ENCODE peak calls at places on chromosomes 16 and 17, in seven cellular contexts. F is stomach; I is CD8-positive, alpha-beta memory T cell; A is small intestine; D is GM23248; V is fibroblast of lung; P is tibial nerve. B is an unnamed sample. For H3K4me1, the result is how much of the 10 kb centered on the place peaks cover.

GRCh38 chr17:76727745-76728456 is 1.3 kb downstream of the METTL23 start:
- DNase-seq in F (no peak), I (no peak), A (peak), D (peak), V (peak), P (no peak), B (no peak)

GRCh38 chr17:76547183-76547641 is 7.4 kb downstream of the PRCD start:
- DNase-seq in F (peak), I (peak), A (peak), D (peak), V (peak), P (no peak), B (peak)

GRCh38 chr17:31074772-31075538 is 19.8 kb upstream of the NF1 start:
- DNase-seq in F (no peak), I (no peak), A (no peak), D (peak), V (no peak), P (no peak), B (no peak)

GRCh38 chr16:22789281-22789945 is 24.5 kb upstream of the HS3ST2 start:
- DNase-seq in F (no peak), I (no peak), A (no peak), D (peak), V (no peak), P (no peak), B (no peak)

GRCh38 chr16:31105677-31106213 is 2.4 kb upstream of the BCKDK start:
- DNase-seq in F (peak), I (peak), A (peak), D (peak), V (peak), P (peak), B (peak)

GRCh38 chr17:66829883-66830282 is 5.0 kb upstream of the CACNG5 start:
- DNase-seq in F (no peak), I (no peak), A (no peak), D (no peak), V (peak), P (no peak), B (no peak)

GRCh38 chr17:11221721-11222120 is 19.3 kb upstream of the SHISA6 start:
- DNase-seq in F (peak), I (no peak), A (no peak), D (no peak), V (no peak), P (no peak), B (no peak)

GRCh38 chr16:67936876-67937605 is 391 bp upstream of the PSMB10 start:
- DNase-seq in F (peak), I (peak), A (peak), D (peak), V (no peak), P (no peak), B (peak)

GRCh38 chr17:75587718-75588545 is at the start of gene MYO15B:
- DNase-seq in F (peak), I (peak), A (no peak), D (peak), V (no peak), P (no peak), B (peak)

GRCh38 chr17:81518785-81519283 is 6.2 kb upstream of the ACTG1 start:
- DNase-seq in F (peak), I (no peak), A (peak), D (peak), V (no peak), P (no peak), B (no peak)

GRCh38 chr17:47721725-47722124 is 11.3 kb upstream of the TBX21 start:
- DNase-seq in F (no peak), I (no peak), A (no peak), D (no peak), V (no peak), P (no peak), B (no peak)

GRCh38 chr17:40547079-40547784 is 18.0 kb downstream of the CCR7 start:
- DNase-seq in F (peak), I (peak), A (no peak), D (no peak), V (no peak), P (peak), B (peak)

GRCh38 chr17:27754549-27754948 is 45.8 kb downstream of the NOS2 start:
- DNase-seq in F (no peak), I (no peak), A (no peak), D (no peak), V (no peak), P (no peak), B (no peak)

GRCh38 chr17:8005951-8006730 is 3.7 kb downstream of the GUCY2D start:
- DNase-seq in F (no peak), I (no peak), A (no peak), D (no peak), V (no peak), P (no peak), B (no peak)

GRCh38 chr16:84013787-84014569 is 28.6 kb downstream of the SLC38A8 start:
- DNase-seq in F (peak), I (no peak), A (peak), D (peak), V (peak), P (no peak), B (no peak)

GRCh38 chr17:42895185-42895555 is 5.4 kb upstream of the G6PC1 start:
- DNase-seq in F (peak), I (no peak), A (peak), D (peak), V (peak), P (no peak), B (no peak)

GRCh38 chr17:77957215-77957868 is 1.2 kb upstream of the TNRC6C start:
- DNase-seq in F (no peak), I (no peak), A (peak), D (peak), V (peak), P (no peak), B (no peak)

GRCh38 chr17:57868007-57868774 is 18.3 kb upstream of the MRPS23 start:
- DNase-seq in F (peak), I (no peak), A (peak), D (peak), V (peak), P (peak), B (peak)

GRCh38 chr17:79622776-79623175 is 11.9 kb upstream of the RBFOX3 start:
- DNase-seq in F (no peak), I (peak), A (no peak), D (no peak), V (no peak), P (no peak), B (no peak)

GRCh38 chr16:4340443-4340842 is 10.7 kb downstream of the PAM16 start:
- DNase-seq in F (no peak), I (no peak), A (no peak), D (no peak), V (no peak), P (no peak), B (no peak)

GRCh38 chr17:32174889-32175288 is 32.6 kb downstream of the RHOT1 start:
- DNase-seq in F (no peak), I (no peak), A (no peak), D (no peak), V (no peak), P (no peak), B (no peak)

GRCh38 chr17:66814570-66814969 is 20.3 kb upstream of the CACNG5 start:
- DNase-seq in F (no peak), I (no peak), A (no peak), D (no peak), V (no peak), P (no peak), B (no peak)

GRCh38 chr16:1877089-1877488 is 5.1 kb upstream of the MEIOB start:
- DNase-seq in F (no peak), I (no peak), A (peak), D (no peak), V (no peak), P (no peak), B (no peak)

GRCh38 chr17:36947922-36948716 is 635 bp upstream of the AATF start:
- DNase-seq in F (no peak), I (no peak), A (no peak), D (no peak), V (no peak), P (no peak), B (no peak)

GRCh38 chr17:62703776-62704380 is 76.4 kb downstream of the MRC2 start:
- DNase-seq in F (peak), I (peak), A (peak), D (peak), V (peak), P (peak), B (peak)

GRCh38 chr17:10200645-10201044 is 2.2 kb upstream of the GAS7 start:
- DNase-seq in F (no peak), I (no peak), A (no peak), D (no peak), V (no peak), P (no peak), B (no peak)

GRCh38 chr17:33435716-33436301 is 142.7 kb upstream of the ASIC2 start:
- DNase-seq in F (no peak), I (no peak), A (no peak), D (peak), V (peak), P (no peak), B (no peak)

GRCh38 chr16:1626776-1627175 is 14.6 kb downstream of the CRAMP1 start:
- DNase-seq in F (no peak), I (no peak), A (no peak), D (no peak), V (no peak), P (no peak), B (no peak)

GRCh38 chr17:75536401-75536800 is 10.9 kb downstream of the LLGL2 start:
- DNase-seq in F (no peak), I (no peak), A (no peak), D (no peak), V (no peak), P (no peak), B (no peak)

GRCh38 chr16:17068524-17068923 is 402.2 kb downstream of the XYLT1 start:
- DNase-seq in F (no peak), I (no peak), A (no peak), D (no peak), V (no peak), P (no peak), B (no peak)

GRCh38 chr16:4534151-4534790 is 4.3 kb downstream of the CDIP1 start:
- DNase-seq in F (no peak), I (no peak), A (no peak), D (no peak), V (no peak), P (no peak), B (no peak)

GRCh38 chr16:1917665-1918111 is 527 bp downstream of the HS3ST6 start:
- DNase-seq in F (no peak), I (no peak), A (no peak), D (no peak), V (no peak), P (no peak), B (no peak)

GRCh38 chr17:79654350-79654959 is 43.6 kb upstream of the RBFOX3 start:
- DNase-seq in F (no peak), I (no peak), A (no peak), D (no peak), V (no peak), P (no peak), B (no peak)

GRCh38 chr17:39213852-39214251 is 11.9 kb downstream of the STAC2 start:
- DNase-seq in F (peak), I (no peak), A (peak), D (peak), V (no peak), P (no peak), B (no peak)

GRCh38 chr16:29994613-29995329 is 646 bp downstream of the HIRIP3 start:
- DNase-seq in F (peak), I (no peak), A (peak), D (peak), V (no peak), P (no peak), B (no peak)

GRCh38 chr17:67194134-67194533 is 50.9 kb downstream of the HELZ start:
- DNase-seq in F (no peak), I (no peak), A (no peak), D (peak), V (no peak), P (no peak), B (no peak)

GRCh38 chr17:49488612-49489011 is 6.5 kb upstream of the NGFR start:
- DNase-seq in F (no peak), I (no peak), A (peak), D (no peak), V (no peak), P (no peak), B (no peak)

GRCh38 chr17:82303944-82304808 is 13.2 kb downstream of the CD7 start:
- DNase-seq in F (no peak), I (peak), A (no peak), D (no peak), V (no peak), P (no peak), B (no peak)

GRCh38 chr16:24701521-24701951 is 27.9 kb upstream of the TNRC6A start:
- DNase-seq in F (no peak), I (no peak), A (peak), D (peak), V (peak), P (peak), B (no peak)

GRCh38 chr16:65572156-65572555 is 450.3 kb upstream of the CDH11 start:
- DNase-seq in F (no peak), I (no peak), A (no peak), D (peak), V (peak), P (no peak), B (no peak)

GRCh38 chr16:85306793-85307551 is 194.7 kb upstream of the CIBAR2 start:
- DNase-seq in F (no peak), I (no peak), A (no peak), D (no peak), V (no peak), P (no peak), B (no peak)
- H3K4me1 ChIP-seq in F (half or more), I (half or more), A (under half), D (under half), V (under half), P (half or more), B (half or more)

DNA sequence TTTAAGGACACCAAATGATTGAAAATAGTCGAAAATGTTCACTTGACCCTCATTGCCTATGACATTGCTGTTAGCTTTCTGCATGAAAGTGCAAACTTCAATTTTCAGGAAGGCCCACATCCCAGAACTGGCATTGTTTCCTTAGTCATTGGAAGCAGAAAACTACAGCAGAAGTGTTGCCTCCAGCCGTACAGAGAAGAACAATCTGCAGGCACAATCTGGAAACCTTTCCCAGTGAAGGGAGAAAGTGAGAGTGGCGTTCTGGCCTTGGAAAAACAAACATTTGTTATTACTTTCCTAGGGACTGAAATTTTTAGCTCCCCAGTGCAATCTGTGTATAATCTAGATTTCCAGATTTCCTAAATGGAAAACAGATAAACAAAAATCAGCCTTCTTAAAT is 529.5 kb upstream of the RBFOX1 start:
- DNase-seq in F (no peak), I (no peak), A (no peak), D (no peak), V (no peak), P (no peak), B (no peak)
- H3K4me3 ChIP-seq in F (no peak), I (no peak), A (no peak), D (no peak), V (no peak), P (no peak), B (no peak)

GRCh38 chr16:9061358-9061813 is 30.1 kb upstream of the HAPSTR1 start:
- DNase-seq in F (no peak), I (no peak), A (no peak), D (peak), V (peak), P (no peak), B (no peak)
- H3K4me1 ChIP-seq in F (under half), I (under half), A (under half), D (under half), V (under half), P (under half), B (under half)

DNA sequence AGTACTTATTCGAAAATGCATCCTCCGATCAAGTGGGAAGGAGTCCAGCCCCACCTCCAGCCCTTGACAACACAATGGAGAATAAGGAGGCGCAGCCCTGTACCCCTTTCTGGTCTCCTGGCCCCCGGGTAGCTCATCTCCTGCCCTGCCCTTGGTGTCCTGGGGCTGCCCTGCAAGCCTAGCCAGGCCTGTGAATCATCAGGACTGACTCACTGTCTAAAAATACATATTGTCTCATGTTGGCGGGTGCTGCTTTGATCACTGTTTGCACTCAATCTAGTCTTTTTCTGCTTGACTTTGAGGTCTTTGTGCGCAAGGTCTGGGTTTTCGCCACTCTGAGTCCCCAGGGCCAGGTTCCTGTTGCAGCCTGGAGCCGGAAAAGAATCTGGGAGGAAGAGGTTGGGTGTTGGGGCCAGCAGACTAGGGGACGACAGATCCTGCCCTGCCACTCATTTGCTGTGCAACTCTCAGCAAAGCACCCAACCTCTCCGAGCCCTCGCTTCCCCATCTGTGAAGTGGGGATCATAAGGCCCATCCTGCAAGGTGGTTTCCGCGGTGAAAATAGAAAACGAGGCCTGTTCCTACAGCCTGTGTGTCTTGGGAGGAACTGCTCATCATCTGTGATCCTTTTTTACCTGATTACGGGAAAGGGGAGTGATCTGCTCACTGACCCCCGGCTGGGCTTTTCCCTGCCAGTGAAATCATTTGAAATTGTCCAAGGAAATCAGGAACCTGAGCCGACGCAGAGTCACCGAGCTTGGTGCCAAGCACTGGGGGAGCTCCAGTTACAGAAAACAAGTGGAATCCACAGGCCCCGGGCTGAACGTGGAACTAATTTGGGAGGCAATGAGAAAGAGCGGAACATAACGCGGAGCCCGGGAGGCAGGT is 230.4 kb downstream of the PARN start:
- DNase-seq in F (no peak), I (no peak), A (no peak), D (peak), V (peak), P (peak), B (no peak)
- H3K4me3 ChIP-seq in F (no peak), I (no peak), A (no peak), D (peak), V (no peak), P (no peak), B (no peak)

GRCh38 chr16:69325784-69326171 is 4.6 kb downstream of the PDF start:
- DNase-seq in F (no peak), I (no peak), A (no peak), D (no peak), V (no peak), P (no peak), B (no peak)

GRCh38 chr16:69329369-69330285 is 761 bp downstream of the PDF start:
- DNase-seq in F (no peak), I (peak), A (peak), D (peak), V (peak), P (no peak), B (peak)

GRCh38 chr16:69326172-69326873 is 4.1 kb downstream of the PDF start:
- DNase-seq in F (no peak), I (no peak), A (peak), D (no peak), V (no peak), P (no peak), B (no peak)

GRCh38 chr16:69328854-69329316 is 1.5 kb downstream of the PDF start:
- DNase-seq in F (no peak), I (no peak), A (peak), D (peak), V (peak), P (no peak), B (no peak)

GRCh38 chr16:69327585-69328310 is 2.6 kb downstream of the PDF start:
- DNase-seq in F (no peak), I (no peak), A (no peak), D (no peak), V (no peak), P (no peak), B (no peak)
- H3K4me1 ChIP-seq in F (half or more), I (under half), A (under half), D (under half), V (under half), P (under half), B (under half)

DNA sequence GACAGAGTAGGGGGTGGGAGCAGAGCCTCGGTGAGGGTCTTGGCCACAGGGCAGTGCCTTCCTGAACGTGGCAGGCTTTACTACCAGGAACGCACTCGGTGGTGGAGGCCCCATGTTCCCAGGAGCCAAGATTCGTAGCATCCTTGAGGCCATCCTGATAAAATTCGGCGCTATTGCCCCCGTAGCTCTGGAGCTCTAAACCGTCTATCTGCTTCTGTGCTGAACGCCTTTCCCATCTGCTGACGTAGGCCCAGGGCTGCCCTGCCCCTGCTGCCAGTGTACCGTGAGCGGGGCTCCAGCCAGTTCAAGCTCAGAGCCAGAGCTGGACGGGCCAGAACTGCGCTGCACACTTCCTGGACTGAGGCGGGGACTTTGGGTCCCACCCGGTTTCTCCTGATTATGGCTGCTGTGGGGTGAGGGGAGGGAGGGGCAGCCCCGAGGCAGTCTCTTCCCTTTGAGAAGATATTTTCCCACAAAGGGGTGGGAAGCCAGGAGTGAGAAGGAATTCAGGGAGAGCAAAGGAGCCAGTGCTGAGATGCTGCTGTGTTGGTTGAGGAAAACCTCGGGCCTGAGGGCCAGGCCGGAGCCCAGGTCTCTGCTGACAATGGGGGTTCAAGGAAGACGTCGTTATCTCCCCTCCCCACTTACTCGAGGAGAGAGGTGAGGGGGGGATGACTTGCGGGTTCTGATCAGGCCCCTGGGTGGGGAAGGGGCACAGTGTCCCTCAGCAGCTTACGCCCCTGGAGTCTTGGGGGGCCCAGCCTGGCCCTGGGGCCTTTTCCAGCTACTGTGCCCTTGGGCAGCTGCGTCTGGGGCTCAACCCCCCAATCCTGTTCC is 29.4 kb downstream of the OR1D5 start:
- DNase-seq in F (no peak), I (no peak), A (no peak), D (no peak), V (no peak), P (no peak), B (no peak)
- H3K4me3 ChIP-seq in F (no peak), I (no peak), A (no peak), D (no peak), V (no peak), P (no peak), B (no peak)

GRCh38 chr16:57670206-57670605 is 2.1 kb downstream of the ADGRG3 start:
- DNase-seq in F (no peak), I (no peak), A (no peak), D (no peak), V (no peak), P (no peak), B (no peak)

GRCh38 chr16:57672416-57672815 is 4.3 kb downstream of the ADGRG3 start:
- DNase-seq in F (no peak), I (no peak), A (no peak), D (no peak), V (no peak), P (no peak), B (no peak)

GRCh38 chr16:57675752-57676623 is 7.9 kb downstream of the ADGRG3 start:
- DNase-seq in F (no peak), I (no peak), A (no peak), D (peak), V (no peak), P (no peak), B (no peak)

GRCh38 chr16:57669476-57670162 is 1.5 kb downstream of the ADGRG3 start:
- DNase-seq in F (no peak), I (peak), A (no peak), D (no peak), V (no peak), P (no peak), B (no peak)

GRCh38 chr16:57672824-57673223 is 4.7 kb downstream of the ADGRG3 start:
- DNase-seq in F (no peak), I (no peak), A (no peak), D (no peak), V (no peak), P (no peak), B (no peak)
- H3K4me1 ChIP-seq in F (under half), I (under half), A (under half), D (under half), V (under half), P (under half), B (under half)

GRCh38 chr17:72754513-72754912 is 338.0 kb downstream of the SLC39A11 start:
- DNase-seq in F (no peak), I (no peak), A (no peak), D (no peak), V (no peak), P (no peak), B (no peak)
- H3K4me3 ChIP-seq in F (no peak), I (no peak), A (no peak), D (no peak), V (no peak), P (no peak), B (no peak)

B was measured in CD8-positive, alpha-beta T cell.